ENCODE peak calls at places on chromosomes 13 and 19, in nine cellular contexts. One of them, this sample, is unnamed.

GRCh38 chr19:56973713-56974553 is 133.4 kb upstream of the PEG3 start:
- DNase-seq in activated CD4-positive, CD25-positive, alpha-beta regulatory T cell: no peak
- DNase-seq in pancreas: no peak
- DNase-seq in NCI-H1092: no peak
- DNase-seq in activated naive CD4-positive, alpha-beta T cell treated with anti-CD3 and anti-CD28 coated beads, Interleukin-2, amount 10 ng/mL, durations not matched to agents 7 days and 5 days: no peak
- DNase-seq in stimulated activated CD8-positive, alpha-beta memory T cell treated with anti-CD3 and anti-CD28 coated beads, Interleukin-7, amount 100 ng/mL, for 48 hours: no peak
- DNase-seq in NCI-H1436 treated with DMSO at 0.1 percent for 48 hours: no peak
- DNase-seq in H9: no peak
- DNase-seq in neuronal stem cell: peak
- DNase-seq in this sample: no peak

GRCh38 chr19:38251564-38252051 is 4.6 kb downstream of the PPP1R14A start:
- DNase-seq in activated naive CD4-positive, alpha-beta T cell treated with anti-CD3 and anti-CD28 coated beads, Interleukin-2, amount 10 ng/mL, durations not matched to agents 7 days and 5 days: no peak
- DNase-seq in pancreas: no peak
- DNase-seq in activated CD4-positive, CD25-positive, alpha-beta regulatory T cell: no peak
- DNase-seq in H9: no peak
- DNase-seq in neuronal stem cell: no peak
- DNase-seq in NCI-H1092: no peak
- DNase-seq in stimulated activated CD8-positive, alpha-beta memory T cell treated with anti-CD3 and anti-CD28 coated beads, Interleukin-7, amount 100 ng/mL, for 48 hours: no peak
- DNase-seq in NCI-H1436 treated with DMSO at 0.1 percent for 48 hours: no peak
- DNase-seq in this sample: peak

GRCh38 chr13:80237646-80238045 is 103.3 kb downstream of the SPRY2 start:
- DNase-seq in activated CD4-positive, CD25-positive, alpha-beta regulatory T cell: no peak
- DNase-seq in pancreas: no peak
- DNase-seq in NCI-H1436 treated with DMSO at 0.1 percent for 48 hours: no peak
- DNase-seq in activated naive CD4-positive, alpha-beta T cell treated with anti-CD3 and anti-CD28 coated beads, Interleukin-2, amount 10 ng/mL, durations not matched to agents 7 days and 5 days: no peak
- DNase-seq in neuronal stem cell: no peak
- DNase-seq in NCI-H1092: no peak
- DNase-seq in stimulated activated CD8-positive, alpha-beta memory T cell treated with anti-CD3 and anti-CD28 coated beads, Interleukin-7, amount 100 ng/mL, for 48 hours: no peak
- DNase-seq in H9: no peak
- DNase-seq in this sample: no peak

GRCh38 chr19:3251229-3251628 is 26.8 kb downstream of the CELF5 start:
- DNase-seq in NCI-H1436 treated with DMSO at 0.1 percent for 48 hours: no peak
- DNase-seq in activated naive CD4-positive, alpha-beta T cell treated with anti-CD3 and anti-CD28 coated beads, Interleukin-2, amount 10 ng/mL, durations not matched to agents 7 days and 5 days: no peak
- DNase-seq in H9: no peak
- DNase-seq in activated CD4-positive, CD25-positive, alpha-beta regulatory T cell: no peak
- DNase-seq in pancreas: no peak
- DNase-seq in NCI-H1092: no peak
- DNase-seq in neuronal stem cell: no peak
- DNase-seq in stimulated activated CD8-positive, alpha-beta memory T cell treated with anti-CD3 and anti-CD28 coated beads, Interleukin-7, amount 100 ng/mL, for 48 hours: no peak
- DNase-seq in this sample: no peak

GRCh38 chr13:25731511-25731910 is 320.3 kb downstream of the SHISA2 start:
- DNase-seq in H9: no peak
- DNase-seq in activated CD4-positive, CD25-positive, alpha-beta regulatory T cell: no peak
- DNase-seq in pancreas: no peak
- DNase-seq in NCI-H1436 treated with DMSO at 0.1 percent for 48 hours: no peak
- DNase-seq in NCI-H1092: no peak
- DNase-seq in activated naive CD4-positive, alpha-beta T cell treated with anti-CD3 and anti-CD28 coated beads, Interleukin-2, amount 10 ng/mL, durations not matched to agents 7 days and 5 days: no peak
- DNase-seq in stimulated activated CD8-positive, alpha-beta memory T cell treated with anti-CD3 and anti-CD28 coated beads, Interleukin-7, amount 100 ng/mL, for 48 hours: no peak
- DNase-seq in neuronal stem cell: no peak
- DNase-seq in this sample: no peak

GRCh38 chr19:10412257-10412977 is 7.9 kb upstream of the PDE4A start:
- DNase-seq in pancreas: no peak
- DNase-seq in H9: no peak
- DNase-seq in NCI-H1436 treated with DMSO at 0.1 percent for 48 hours: no peak
- DNase-seq in neuronal stem cell: no peak
- DNase-seq in stimulated activated CD8-positive, alpha-beta memory T cell treated with anti-CD3 and anti-CD28 coated beads, Interleukin-7, amount 100 ng/mL, for 48 hours: no peak
- DNase-seq in NCI-H1092: no peak
- DNase-seq in activated CD4-positive, CD25-positive, alpha-beta regulatory T cell: no peak
- DNase-seq in activated naive CD4-positive, alpha-beta T cell treated with anti-CD3 and anti-CD28 coated beads, Interleukin-2, amount 10 ng/mL, durations not matched to agents 7 days and 5 days: peak
- DNase-seq in this sample: no peak

GRCh38 chr13:49789961-49790360 is 2.5 kb downstream of the KPNA3 start:
- DNase-seq in neuronal stem cell: no peak
- DNase-seq in activated CD4-positive, CD25-positive, alpha-beta regulatory T cell: no peak
- DNase-seq in activated naive CD4-positive, alpha-beta T cell treated with anti-CD3 and anti-CD28 coated beads, Interleukin-2, amount 10 ng/mL, durations not matched to agents 7 days and 5 days: no peak
- DNase-seq in H9: no peak
- DNase-seq in pancreas: no peak
- DNase-seq in NCI-H1092: no peak
- DNase-seq in stimulated activated CD8-positive, alpha-beta memory T cell treated with anti-CD3 and anti-CD28 coated beads, Interleukin-7, amount 100 ng/mL, for 48 hours: no peak
- DNase-seq in NCI-H1436 treated with DMSO at 0.1 percent for 48 hours: no peak
- DNase-seq in this sample: no peak

GRCh38 chr13:85379433-85379832 is 419.8 kb downstream of the SLITRK6 start:
- DNase-seq in H9: no peak
- DNase-seq in NCI-H1436 treated with DMSO at 0.1 percent for 48 hours: no peak
- DNase-seq in neuronal stem cell: no peak
- DNase-seq in stimulated activated CD8-positive, alpha-beta memory T cell treated with anti-CD3 and anti-CD28 coated beads, Interleukin-7, amount 100 ng/mL, for 48 hours: no peak
- DNase-seq in NCI-H1092: no peak
- DNase-seq in pancreas: no peak
- DNase-seq in activated naive CD4-positive, alpha-beta T cell treated with anti-CD3 and anti-CD28 coated beads, Interleukin-2, amount 10 ng/mL, durations not matched to agents 7 days and 5 days: no peak
- DNase-seq in activated CD4-positive, CD25-positive, alpha-beta regulatory T cell: no peak
- DNase-seq in this sample: no peak

GRCh38 chr19:37905936-37906867 is at the start of gene WDR87:
- DNase-seq in activated naive CD4-positive, alpha-beta T cell treated with anti-CD3 and anti-CD28 coated beads, Interleukin-2, amount 10 ng/mL, durations not matched to agents 7 days and 5 days: peak
- DNase-seq in NCI-H1436 treated with DMSO at 0.1 percent for 48 hours: no peak
- DNase-seq in activated CD4-positive, CD25-positive, alpha-beta regulatory T cell: no peak
- DNase-seq in neuronal stem cell: peak
- DNase-seq in H9: peak
- DNase-seq in NCI-H1092: peak
- DNase-seq in stimulated activated CD8-positive, alpha-beta memory T cell treated with anti-CD3 and anti-CD28 coated beads, Interleukin-7, amount 100 ng/mL, for 48 hours: no peak
- DNase-seq in pancreas: peak
- DNase-seq in this sample: peak

GRCh38 chr13:51814825-51815650 is 11.1 kb upstream of the DHRS12 start:
- DNase-seq in stimulated activated CD8-positive, alpha-beta memory T cell treated with anti-CD3 and anti-CD28 coated beads, Interleukin-7, amount 100 ng/mL, for 48 hours: no peak
- DNase-seq in H9: peak
- DNase-seq in activated naive CD4-positive, alpha-beta T cell treated with anti-CD3 and anti-CD28 coated beads, Interleukin-2, amount 10 ng/mL, durations not matched to agents 7 days and 5 days: peak
- DNase-seq in NCI-H1092: peak
- DNase-seq in activated CD4-positive, CD25-positive, alpha-beta regulatory T cell: peak
- DNase-seq in NCI-H1436 treated with DMSO at 0.1 percent for 48 hours: no peak
- DNase-seq in neuronal stem cell: peak
- DNase-seq in pancreas: peak
- DNase-seq in this sample: peak

GRCh38 chr19:16698914-16699313 is 20.7 kb upstream of the NWD1 start:
- DNase-seq in NCI-H1092: no peak
- DNase-seq in activated naive CD4-positive, alpha-beta T cell treated with anti-CD3 and anti-CD28 coated beads, Interleukin-2, amount 10 ng/mL, durations not matched to agents 7 days and 5 days: no peak
- DNase-seq in H9: no peak
- DNase-seq in neuronal stem cell: no peak
- DNase-seq in activated CD4-positive, CD25-positive, alpha-beta regulatory T cell: no peak
- DNase-seq in stimulated activated CD8-positive, alpha-beta memory T cell treated with anti-CD3 and anti-CD28 coated beads, Interleukin-7, amount 100 ng/mL, for 48 hours: no peak
- DNase-seq in NCI-H1436 treated with DMSO at 0.1 percent for 48 hours: no peak
- DNase-seq in pancreas: no peak
- DNase-seq in this sample: no peak

GRCh38 chr19:53927745-53928144 is 18.7 kb downstream of the CACNG7 start:
- DNase-seq in activated naive CD4-positive, alpha-beta T cell treated with anti-CD3 and anti-CD28 coated beads, Interleukin-2, amount 10 ng/mL, durations not matched to agents 7 days and 5 days: peak
- DNase-seq in NCI-H1436 treated with DMSO at 0.1 percent for 48 hours: no peak
- DNase-seq in NCI-H1092: no peak
- DNase-seq in pancreas: no peak
- DNase-seq in H9: peak
- DNase-seq in stimulated activated CD8-positive, alpha-beta memory T cell treated with anti-CD3 and anti-CD28 coated beads, Interleukin-7, amount 100 ng/mL, for 48 hours: no peak
- DNase-seq in neuronal stem cell: peak
- DNase-seq in activated CD4-positive, CD25-positive, alpha-beta regulatory T cell: peak
- DNase-seq in this sample: peak

GRCh38 chr19:33821871-33822270 is 25.2 kb downstream of the KCTD15 start:
- DNase-seq in H9: no peak
- DNase-seq in NCI-H1436 treated with DMSO at 0.1 percent for 48 hours: no peak
- DNase-seq in pancreas: no peak
- DNase-seq in NCI-H1092: no peak
- DNase-seq in activated naive CD4-positive, alpha-beta T cell treated with anti-CD3 and anti-CD28 coated beads, Interleukin-2, amount 10 ng/mL, durations not matched to agents 7 days and 5 days: no peak
- DNase-seq in activated CD4-positive, CD25-positive, alpha-beta regulatory T cell: no peak
- DNase-seq in neuronal stem cell: no peak
- DNase-seq in stimulated activated CD8-positive, alpha-beta memory T cell treated with anti-CD3 and anti-CD28 coated beads, Interleukin-7, amount 100 ng/mL, for 48 hours: no peak
- DNase-seq in this sample: no peak

GRCh38 chr13:65892859-65893258 is 1337.3 kb downstream of the PCDH9 start:
- DNase-seq in NCI-H1436 treated with DMSO at 0.1 percent for 48 hours: no peak
- DNase-seq in activated CD4-positive, CD25-positive, alpha-beta regulatory T cell: no peak
- DNase-seq in H9: no peak
- DNase-seq in stimulated activated CD8-positive, alpha-beta memory T cell treated with anti-CD3 and anti-CD28 coated beads, Interleukin-7, amount 100 ng/mL, for 48 hours: no peak
- DNase-seq in pancreas: no peak
- DNase-seq in activated naive CD4-positive, alpha-beta T cell treated with anti-CD3 and anti-CD28 coated beads, Interleukin-2, amount 10 ng/mL, durations not matched to agents 7 days and 5 days: no peak
- DNase-seq in NCI-H1092: no peak
- DNase-seq in neuronal stem cell: no peak
- DNase-seq in this sample: no peak

GRCh38 chr19:1566392-1567115 is 1.6 kb downstream of the MEX3D start:
- DNase-seq in activated CD4-positive, CD25-positive, alpha-beta regulatory T cell: no peak
- DNase-seq in pancreas: peak
- DNase-seq in NCI-H1436 treated with DMSO at 0.1 percent for 48 hours: no peak
- DNase-seq in stimulated activated CD8-positive, alpha-beta memory T cell treated with anti-CD3 and anti-CD28 coated beads, Interleukin-7, amount 100 ng/mL, for 48 hours: no peak
- DNase-seq in activated naive CD4-positive, alpha-beta T cell treated with anti-CD3 and anti-CD28 coated beads, Interleukin-2, amount 10 ng/mL, durations not matched to agents 7 days and 5 days: no peak
- DNase-seq in H9: peak
- DNase-seq in neuronal stem cell: peak
- DNase-seq in NCI-H1092: peak
- DNase-seq in this sample: peak

GRCh38 chr13:85347251-85347650 is 452.0 kb downstream of the SLITRK6 start:
- DNase-seq in NCI-H1092: no peak
- DNase-seq in activated CD4-positive, CD25-positive, alpha-beta regulatory T cell: no peak
- DNase-seq in NCI-H1436 treated with DMSO at 0.1 percent for 48 hours: no peak
- DNase-seq in neuronal stem cell: no peak
- DNase-seq in activated naive CD4-positive, alpha-beta T cell treated with anti-CD3 and anti-CD28 coated beads, Interleukin-2, amount 10 ng/mL, durations not matched to agents 7 days and 5 days: no peak
- DNase-seq in stimulated activated CD8-positive, alpha-beta memory T cell treated with anti-CD3 and anti-CD28 coated beads, Interleukin-7, amount 100 ng/mL, for 48 hours: no peak
- DNase-seq in H9: no peak
- DNase-seq in pancreas: no peak
- DNase-seq in this sample: no peak

GRCh38 chr13:36353001-36353400 is 6.8 kb upstream of the SPART start:
- DNase-seq in NCI-H1092: no peak
- DNase-seq in pancreas: no peak
- DNase-seq in NCI-H1436 treated with DMSO at 0.1 percent for 48 hours: no peak
- DNase-seq in activated naive CD4-positive, alpha-beta T cell treated with anti-CD3 and anti-CD28 coated beads, Interleukin-2, amount 10 ng/mL, durations not matched to agents 7 days and 5 days: no peak
- DNase-seq in neuronal stem cell: no peak
- DNase-seq in activated CD4-positive, CD25-positive, alpha-beta regulatory T cell: no peak
- DNase-seq in H9: no peak
- DNase-seq in stimulated activated CD8-positive, alpha-beta memory T cell treated with anti-CD3 and anti-CD28 coated beads, Interleukin-7, amount 100 ng/mL, for 48 hours: no peak
- DNase-seq in this sample: no peak

GRCh38 chr19:389246-389934 is 19.6 kb downstream of the C2CD4C start:
- DNase-seq in stimulated activated CD8-positive, alpha-beta memory T cell treated with anti-CD3 and anti-CD28 coated beads, Interleukin-7, amount 100 ng/mL, for 48 hours: no peak
- DNase-seq in H9: no peak
- DNase-seq in neuronal stem cell: no peak
- DNase-seq in NCI-H1436 treated with DMSO at 0.1 percent for 48 hours: no peak
- DNase-seq in pancreas: no peak
- DNase-seq in NCI-H1092: no peak
- DNase-seq in activated CD4-positive, CD25-positive, alpha-beta regulatory T cell: no peak
- DNase-seq in activated naive CD4-positive, alpha-beta T cell treated with anti-CD3 and anti-CD28 coated beads, Interleukin-2, amount 10 ng/mL, durations not matched to agents 7 days and 5 days: no peak
- DNase-seq in this sample: no peak

GRCh38 chr13:31697290-31697689 is 42.0 kb upstream of the RXFP2 start:
- DNase-seq in pancreas: no peak
- DNase-seq in activated naive CD4-positive, alpha-beta T cell treated with anti-CD3 and anti-CD28 coated beads, Interleukin-2, amount 10 ng/mL, durations not matched to agents 7 days and 5 days: no peak
- DNase-seq in H9: no peak
- DNase-seq in stimulated activated CD8-positive, alpha-beta memory T cell treated with anti-CD3 and anti-CD28 coated beads, Interleukin-7, amount 100 ng/mL, for 48 hours: no peak
- DNase-seq in NCI-H1092: no peak
- DNase-seq in neuronal stem cell: no peak
- DNase-seq in NCI-H1436 treated with DMSO at 0.1 percent for 48 hours: no peak
- DNase-seq in activated CD4-positive, CD25-positive, alpha-beta regulatory T cell: no peak
- DNase-seq in this sample: no peak